ENCODE peak calls at places on chromosome 5, in ten cellular contexts. One of them, this sample, is unnamed.

GRCh38 chr5:146283344-146283761 is 55.3 kb upstream of the POU4F3 start:
- DNase-seq in RPMI7951: peak
- DNase-seq in HT-29: peak
- DNase-seq in fibroblast of mammary gland: peak
- DNase-seq in left ventricle myocardium inferior: no peak
- DNase-seq in CD8-positive, alpha-beta T cell: no peak
- DNase-seq in HuH-7: no peak
- DNase-seq in stimulated activated CD8-positive, alpha-beta memory T cell treated with anti-CD3 and anti-CD28 coated beads, Interleukin-4, amount 100 ng/mL, for 4 hours: no peak
- DNase-seq in fibroblast of the aortic adventitia: peak
- DNase-seq in dorsolateral prefrontal cortex: no peak
- DNase-seq in this sample: no peak

GRCh38 chr5:139415869-139416268 is 12.0 kb upstream of the SPATA24 start:
- DNase-seq in RPMI7951: no peak
- DNase-seq in HT-29: no peak
- DNase-seq in fibroblast of mammary gland: no peak
- DNase-seq in left ventricle myocardium inferior: no peak
- DNase-seq in CD8-positive, alpha-beta T cell: no peak
- DNase-seq in HuH-7: no peak
- DNase-seq in stimulated activated CD8-positive, alpha-beta memory T cell treated with anti-CD3 and anti-CD28 coated beads, Interleukin-4, amount 100 ng/mL, for 4 hours: no peak
- DNase-seq in fibroblast of the aortic adventitia: no peak
- DNase-seq in dorsolateral prefrontal cortex: no peak
- DNase-seq in this sample: no peak

GRCh38 chr5:31854181-31854624 is 215.3 kb downstream of the PDZD2 start:
- DNase-seq in RPMI7951: no peak
- DNase-seq in HT-29: no peak
- DNase-seq in fibroblast of mammary gland: peak
- DNase-seq in left ventricle myocardium inferior: peak
- DNase-seq in CD8-positive, alpha-beta T cell: no peak
- DNase-seq in HuH-7: no peak
- DNase-seq in stimulated activated CD8-positive, alpha-beta memory T cell treated with anti-CD3 and anti-CD28 coated beads, Interleukin-4, amount 100 ng/mL, for 4 hours: no peak
- DNase-seq in fibroblast of the aortic adventitia: peak
- DNase-seq in dorsolateral prefrontal cortex: no peak
- DNase-seq in this sample: no peak

GRCh38 chr5:132814441-132815294 is 1.6 kb downstream of the SOWAHA start:
- DNase-seq in RPMI7951: no peak
- DNase-seq in HT-29: no peak
- DNase-seq in fibroblast of mammary gland: no peak
- DNase-seq in left ventricle myocardium inferior: no peak
- DNase-seq in CD8-positive, alpha-beta T cell: no peak
- DNase-seq in HuH-7: no peak
- DNase-seq in stimulated activated CD8-positive, alpha-beta memory T cell treated with anti-CD3 and anti-CD28 coated beads, Interleukin-4, amount 100 ng/mL, for 4 hours: no peak
- DNase-seq in fibroblast of the aortic adventitia: no peak
- DNase-seq in dorsolateral prefrontal cortex: no peak
- DNase-seq in this sample: no peak

GRCh38 chr5:43409809-43410271 is 2.4 kb downstream of the CCL28 start:
- DNase-seq in RPMI7951: no peak
- DNase-seq in HT-29: peak
- DNase-seq in fibroblast of mammary gland: no peak
- DNase-seq in left ventricle myocardium inferior: no peak
- DNase-seq in CD8-positive, alpha-beta T cell: no peak
- DNase-seq in HuH-7: no peak
- DNase-seq in stimulated activated CD8-positive, alpha-beta memory T cell treated with anti-CD3 and anti-CD28 coated beads, Interleukin-4, amount 100 ng/mL, for 4 hours: no peak
- DNase-seq in fibroblast of the aortic adventitia: no peak
- DNase-seq in dorsolateral prefrontal cortex: no peak
- DNase-seq in this sample: no peak

GRCh38 chr5:126624534-126624933 is 23.8 kb downstream of the PHAX start:
- DNase-seq in RPMI7951: peak
- DNase-seq in HT-29: no peak
- DNase-seq in fibroblast of mammary gland: peak
- DNase-seq in left ventricle myocardium inferior: no peak
- DNase-seq in CD8-positive, alpha-beta T cell: no peak
- DNase-seq in HuH-7: no peak
- DNase-seq in stimulated activated CD8-positive, alpha-beta memory T cell treated with anti-CD3 and anti-CD28 coated beads, Interleukin-4, amount 100 ng/mL, for 4 hours: no peak
- DNase-seq in fibroblast of the aortic adventitia: peak
- DNase-seq in dorsolateral prefrontal cortex: no peak
- DNase-seq in this sample: no peak

GRCh38 chr5:139787568-139788293 is 7.9 kb upstream of the PSD2 start:
- DNase-seq in RPMI7951: peak
- DNase-seq in HT-29: peak
- DNase-seq in fibroblast of mammary gland: peak
- DNase-seq in left ventricle myocardium inferior: peak
- DNase-seq in CD8-positive, alpha-beta T cell: peak
- DNase-seq in HuH-7: peak
- DNase-seq in stimulated activated CD8-positive, alpha-beta memory T cell treated with anti-CD3 and anti-CD28 coated beads, Interleukin-4, amount 100 ng/mL, for 4 hours: peak
- DNase-seq in fibroblast of the aortic adventitia: peak
- DNase-seq in dorsolateral prefrontal cortex: peak
- DNase-seq in this sample: peak

GRCh38 chr5:57338068-57338848 is 144.4 kb downstream of the ACTBL2 start:
- DNase-seq in RPMI7951: peak
- DNase-seq in HT-29: peak
- DNase-seq in fibroblast of mammary gland: peak
- DNase-seq in left ventricle myocardium inferior: no peak
- DNase-seq in CD8-positive, alpha-beta T cell: no peak
- DNase-seq in HuH-7: peak
- DNase-seq in stimulated activated CD8-positive, alpha-beta memory T cell treated with anti-CD3 and anti-CD28 coated beads, Interleukin-4, amount 100 ng/mL, for 4 hours: no peak
- DNase-seq in fibroblast of the aortic adventitia: peak
- DNase-seq in dorsolateral prefrontal cortex: no peak
- DNase-seq in this sample: no peak

GRCh38 chr5:178291161-178291561 is 58.6 kb upstream of the PHYKPL start:
- DNase-seq in RPMI7951: no peak
- DNase-seq in HT-29: no peak
- DNase-seq in fibroblast of mammary gland: no peak
- DNase-seq in left ventricle myocardium inferior: no peak
- DNase-seq in CD8-positive, alpha-beta T cell: no peak
- DNase-seq in HuH-7: no peak
- DNase-seq in stimulated activated CD8-positive, alpha-beta memory T cell treated with anti-CD3 and anti-CD28 coated beads, Interleukin-4, amount 100 ng/mL, for 4 hours: no peak
- DNase-seq in fibroblast of the aortic adventitia: no peak
- DNase-seq in dorsolateral prefrontal cortex: no peak
- DNase-seq in this sample: no peak

GRCh38 chr5:150206076-150206779 is 16.4 kb downstream of the SLC6A7 start:
- DNase-seq in RPMI7951: no peak
- DNase-seq in HT-29: no peak
- DNase-seq in fibroblast of mammary gland: no peak
- DNase-seq in left ventricle myocardium inferior: no peak
- DNase-seq in CD8-positive, alpha-beta T cell: no peak
- DNase-seq in HuH-7: no peak
- DNase-seq in stimulated activated CD8-positive, alpha-beta memory T cell treated with anti-CD3 and anti-CD28 coated beads, Interleukin-4, amount 100 ng/mL, for 4 hours: no peak
- DNase-seq in fibroblast of the aortic adventitia: no peak
- DNase-seq in dorsolateral prefrontal cortex: no peak
- DNase-seq in this sample: no peak

GRCh38 chr5:90337449-90338052 is 72.0 kb downstream of the CETN3 start:
- DNase-seq in RPMI7951: no peak
- DNase-seq in HT-29: no peak
- DNase-seq in fibroblast of mammary gland: no peak
- DNase-seq in left ventricle myocardium inferior: no peak
- DNase-seq in CD8-positive, alpha-beta T cell: no peak
- DNase-seq in HuH-7: peak
- DNase-seq in stimulated activated CD8-positive, alpha-beta memory T cell treated with anti-CD3 and anti-CD28 coated beads, Interleukin-4, amount 100 ng/mL, for 4 hours: no peak
- DNase-seq in fibroblast of the aortic adventitia: no peak
- DNase-seq in dorsolateral prefrontal cortex: no peak
- DNase-seq in this sample: no peak

GRCh38 chr5:121630402-121630801 is 221.3 kb upstream of the FTMT start:
- DNase-seq in RPMI7951: peak
- DNase-seq in HT-29: no peak
- DNase-seq in fibroblast of mammary gland: peak
- DNase-seq in left ventricle myocardium inferior: no peak
- DNase-seq in CD8-positive, alpha-beta T cell: no peak
- DNase-seq in HuH-7: no peak
- DNase-seq in stimulated activated CD8-positive, alpha-beta memory T cell treated with anti-CD3 and anti-CD28 coated beads, Interleukin-4, amount 100 ng/mL, for 4 hours: no peak
- DNase-seq in fibroblast of the aortic adventitia: peak
- DNase-seq in dorsolateral prefrontal cortex: no peak
- DNase-seq in this sample: no peak

GRCh38 chr5:65209341-65209740 is 272.4 kb downstream of the ADAMTS6 start:
- DNase-seq in RPMI7951: peak
- DNase-seq in HT-29: no peak
- DNase-seq in fibroblast of mammary gland: peak
- DNase-seq in left ventricle myocardium inferior: no peak
- DNase-seq in CD8-positive, alpha-beta T cell: no peak
- DNase-seq in HuH-7: no peak
- DNase-seq in stimulated activated CD8-positive, alpha-beta memory T cell treated with anti-CD3 and anti-CD28 coated beads, Interleukin-4, amount 100 ng/mL, for 4 hours: no peak
- DNase-seq in fibroblast of the aortic adventitia: peak
- DNase-seq in dorsolateral prefrontal cortex: no peak
- DNase-seq in this sample: no peak

GRCh38 chr5:83844320-83845068 is 123.8 kb upstream of the HAPLN1 start:
- DNase-seq in RPMI7951: peak
- DNase-seq in HT-29: no peak
- DNase-seq in fibroblast of mammary gland: peak
- DNase-seq in left ventricle myocardium inferior: no peak
- DNase-seq in CD8-positive, alpha-beta T cell: no peak
- DNase-seq in HuH-7: peak
- DNase-seq in stimulated activated CD8-positive, alpha-beta memory T cell treated with anti-CD3 and anti-CD28 coated beads, Interleukin-4, amount 100 ng/mL, for 4 hours: no peak
- DNase-seq in fibroblast of the aortic adventitia: peak
- DNase-seq in dorsolateral prefrontal cortex: no peak
- DNase-seq in this sample: no peak

GRCh38 chr5:123700624-123701023 is 188.6 kb downstream of the CSNK1G3 start:
- DNase-seq in RPMI7951: peak
- DNase-seq in HT-29: peak
- DNase-seq in fibroblast of mammary gland: peak
- DNase-seq in left ventricle myocardium inferior: no peak
- DNase-seq in CD8-positive, alpha-beta T cell: no peak
- DNase-seq in HuH-7: no peak
- DNase-seq in stimulated activated CD8-positive, alpha-beta memory T cell treated with anti-CD3 and anti-CD28 coated beads, Interleukin-4, amount 100 ng/mL, for 4 hours: no peak
- DNase-seq in fibroblast of the aortic adventitia: peak
- DNase-seq in dorsolateral prefrontal cortex: no peak
- DNase-seq in this sample: no peak

GRCh38 chr5:41246376-41246775 is 33.0 kb upstream of the C6 start:
- DNase-seq in RPMI7951: peak
- DNase-seq in HT-29: no peak
- DNase-seq in fibroblast of mammary gland: peak
- DNase-seq in left ventricle myocardium inferior: no peak
- DNase-seq in CD8-positive, alpha-beta T cell: no peak
- DNase-seq in HuH-7: no peak
- DNase-seq in stimulated activated CD8-positive, alpha-beta memory T cell treated with anti-CD3 and anti-CD28 coated beads, Interleukin-4, amount 100 ng/mL, for 4 hours: no peak
- DNase-seq in fibroblast of the aortic adventitia: peak
- DNase-seq in dorsolateral prefrontal cortex: no peak
- DNase-seq in this sample: no peak

GRCh38 chr5:1172670-1173404 is 28.6 kb upstream of the SLC6A19 start:
- DNase-seq in RPMI7951: no peak
- DNase-seq in HT-29: peak
- DNase-seq in fibroblast of mammary gland: no peak
- DNase-seq in left ventricle myocardium inferior: no peak
- DNase-seq in CD8-positive, alpha-beta T cell: no peak
- DNase-seq in HuH-7: no peak
- DNase-seq in stimulated activated CD8-positive, alpha-beta memory T cell treated with anti-CD3 and anti-CD28 coated beads, Interleukin-4, amount 100 ng/mL, for 4 hours: no peak
- DNase-seq in fibroblast of the aortic adventitia: no peak
- DNase-seq in dorsolateral prefrontal cortex: no peak
- DNase-seq in this sample: no peak

GRCh38 chr5:72835633-72836032 is 19.2 kb downstream of the TNPO1 start:
- DNase-seq in RPMI7951: no peak
- DNase-seq in HT-29: no peak
- DNase-seq in fibroblast of mammary gland: no peak
- DNase-seq in left ventricle myocardium inferior: no peak
- DNase-seq in CD8-positive, alpha-beta T cell: no peak
- DNase-seq in HuH-7: no peak
- DNase-seq in stimulated activated CD8-positive, alpha-beta memory T cell treated with anti-CD3 and anti-CD28 coated beads, Interleukin-4, amount 100 ng/mL, for 4 hours: no peak
- DNase-seq in fibroblast of the aortic adventitia: no peak
- DNase-seq in dorsolateral prefrontal cortex: no peak
- DNase-seq in this sample: no peak

GRCh38 chr5:178282391-178282790 is 49.8 kb upstream of the PHYKPL start:
- DNase-seq in RPMI7951: no peak
- DNase-seq in HT-29: no peak
- DNase-seq in fibroblast of mammary gland: no peak
- DNase-seq in left ventricle myocardium inferior: no peak
- DNase-seq in CD8-positive, alpha-beta T cell: no peak
- DNase-seq in HuH-7: no peak
- DNase-seq in stimulated activated CD8-positive, alpha-beta memory T cell treated with anti-CD3 and anti-CD28 coated beads, Interleukin-4, amount 100 ng/mL, for 4 hours: no peak
- DNase-seq in fibroblast of the aortic adventitia: no peak
- DNase-seq in dorsolateral prefrontal cortex: no peak
- DNase-seq in this sample: no peak

GRCh38 chr5:150946351-150946905 is 41.6 kb upstream of the ZNF300 start:
- DNase-seq in RPMI7951: peak
- DNase-seq in HT-29: no peak
- DNase-seq in fibroblast of mammary gland: peak
- DNase-seq in left ventricle myocardium inferior: peak
- DNase-seq in CD8-positive, alpha-beta T cell: no peak
- DNase-seq in HuH-7: peak
- DNase-seq in stimulated activated CD8-positive, alpha-beta memory T cell treated with anti-CD3 and anti-CD28 coated beads, Interleukin-4, amount 100 ng/mL, for 4 hours: no peak
- DNase-seq in fibroblast of the aortic adventitia: peak
- DNase-seq in dorsolateral prefrontal cortex: peak
- DNase-seq in this sample: no peak

GRCh38 chr5:66100851-66101250 is 43.2 kb upstream of the SREK1 start:
- DNase-seq in RPMI7951: no peak
- DNase-seq in HT-29: no peak
- DNase-seq in fibroblast of mammary gland: no peak
- DNase-seq in left ventricle myocardium inferior: no peak
- DNase-seq in CD8-positive, alpha-beta T cell: no peak
- DNase-seq in HuH-7: no peak
- DNase-seq in stimulated activated CD8-positive, alpha-beta memory T cell treated with anti-CD3 and anti-CD28 coated beads, Interleukin-4, amount 100 ng/mL, for 4 hours: no peak
- DNase-seq in fibroblast of the aortic adventitia: no peak
- DNase-seq in dorsolateral prefrontal cortex: no peak
- DNase-seq in this sample: no peak

GRCh38 chr5:332843-333242 is 11.3 kb downstream of the AHRR start:
- DNase-seq in RPMI7951: no peak
- DNase-seq in HT-29: no peak
- DNase-seq in fibroblast of mammary gland: no peak
- DNase-seq in left ventricle myocardium inferior: no peak
- DNase-seq in CD8-positive, alpha-beta T cell: no peak
- DNase-seq in HuH-7: no peak
- DNase-seq in stimulated activated CD8-positive, alpha-beta memory T cell treated with anti-CD3 and anti-CD28 coated beads, Interleukin-4, amount 100 ng/mL, for 4 hours: no peak
- DNase-seq in fibroblast of the aortic adventitia: no peak
- DNase-seq in dorsolateral prefrontal cortex: no peak
- DNase-seq in this sample: no peak

GRCh38 chr5:32852535-32852934 is 141.4 kb downstream of the NPR3 start:
- DNase-seq in RPMI7951: peak
- DNase-seq in HT-29: peak
- DNase-seq in fibroblast of mammary gland: peak
- DNase-seq in left ventricle myocardium inferior: peak
- DNase-seq in CD8-positive, alpha-beta T cell: no peak
- DNase-seq in HuH-7: peak
- DNase-seq in stimulated activated CD8-positive, alpha-beta memory T cell treated with anti-CD3 and anti-CD28 coated beads, Interleukin-4, amount 100 ng/mL, for 4 hours: no peak
- DNase-seq in fibroblast of the aortic adventitia: peak
- DNase-seq in dorsolateral prefrontal cortex: no peak
- DNase-seq in this sample: no peak

GRCh38 chr5:1763960-1764605 is 35.6 kb downstream of the MRPL36 start:
- DNase-seq in RPMI7951: no peak
- DNase-seq in HT-29: no peak
- DNase-seq in fibroblast of mammary gland: no peak
- DNase-seq in left ventricle myocardium inferior: no peak
- DNase-seq in CD8-positive, alpha-beta T cell: no peak
- DNase-seq in HuH-7: no peak
- DNase-seq in stimulated activated CD8-positive, alpha-beta memory T cell treated with anti-CD3 and anti-CD28 coated beads, Interleukin-4, amount 100 ng/mL, for 4 hours: no peak
- DNase-seq in fibroblast of the aortic adventitia: no peak
- DNase-seq in dorsolateral prefrontal cortex: no peak
- DNase-seq in this sample: no peak

GRCh38 chr5:17463653-17464052 is 34.4 kb upstream of the TAF11L2 start:
- DNase-seq in RPMI7951: no peak
- DNase-seq in HT-29: no peak
- DNase-seq in fibroblast of mammary gland: no peak
- DNase-seq in left ventricle myocardium inferior: no peak
- DNase-seq in CD8-positive, alpha-beta T cell: no peak
- DNase-seq in HuH-7: no peak
- DNase-seq in stimulated activated CD8-positive, alpha-beta memory T cell treated with anti-CD3 and anti-CD28 coated beads, Interleukin-4, amount 100 ng/mL, for 4 hours: no peak
- DNase-seq in fibroblast of the aortic adventitia: no peak
- DNase-seq in dorsolateral prefrontal cortex: no peak
- DNase-seq in this sample: no peak

GRCh38 chr5:6236170-6236793 is 142.1 kb downstream of the MED10 start:
- DNase-seq in RPMI7951: no peak
- DNase-seq in HT-29: no peak
- DNase-seq in fibroblast of mammary gland: no peak
- DNase-seq in left ventricle myocardium inferior: no peak
- DNase-seq in CD8-positive, alpha-beta T cell: no peak
- DNase-seq in HuH-7: no peak
- DNase-seq in stimulated activated CD8-positive, alpha-beta memory T cell treated with anti-CD3 and anti-CD28 coated beads, Interleukin-4, amount 100 ng/mL, for 4 hours: no peak
- DNase-seq in fibroblast of the aortic adventitia: no peak
- DNase-seq in dorsolateral prefrontal cortex: no peak
- DNase-seq in this sample: no peak

GRCh38 chr5:65811895-65812294 is 89.9 kb downstream of the NLN start:
- DNase-seq in RPMI7951: no peak
- DNase-seq in HT-29: peak
- DNase-seq in fibroblast of mammary gland: no peak
- DNase-seq in left ventricle myocardium inferior: no peak
- DNase-seq in CD8-positive, alpha-beta T cell: no peak
- DNase-seq in HuH-7: no peak
- DNase-seq in stimulated activated CD8-positive, alpha-beta memory T cell treated with anti-CD3 and anti-CD28 coated beads, Interleukin-4, amount 100 ng/mL, for 4 hours: no peak
- DNase-seq in fibroblast of the aortic adventitia: peak
- DNase-seq in dorsolateral prefrontal cortex: no peak
- DNase-seq in this sample: no peak

GRCh38 chr5:81393783-81394718 is at the start of gene ACOT12:
- DNase-seq in RPMI7951: no peak
- DNase-seq in HT-29: no peak
- DNase-seq in fibroblast of mammary gland: peak
- DNase-seq in left ventricle myocardium inferior: no peak
- DNase-seq in CD8-positive, alpha-beta T cell: no peak
- DNase-seq in HuH-7: peak
- DNase-seq in stimulated activated CD8-positive, alpha-beta memory T cell treated with anti-CD3 and anti-CD28 coated beads, Interleukin-4, amount 100 ng/mL, for 4 hours: no peak
- DNase-seq in fibroblast of the aortic adventitia: peak
- DNase-seq in dorsolateral prefrontal cortex: no peak
- DNase-seq in this sample: no peak